ENCODE peak calls at places on chromosomes 7 and 10, in four cellular contexts. One of them, this sample, is unnamed.

GRCh38 chr7:80294321-80294720 is 159.7 kb downstream of the GNAI1 start:
- DNase-seq in left ventricle myocardium inferior: no peak
- DNase-seq in breast epithelium: no peak
- DNase-seq in MM.1S: no peak
- DNase-seq in this sample: no peak

GRCh38 chr7:91683823-91684222 is 196.7 kb downstream of the MTERF1 start:
- DNase-seq in left ventricle myocardium inferior: no peak
- DNase-seq in MM.1S: no peak
- DNase-seq in breast epithelium: no peak
- DNase-seq in this sample: no peak

GRCh38 chr10:114441107-114441506 is 36.8 kb upstream of the AFAP1L2 start:
- DNase-seq in breast epithelium: no peak
- DNase-seq in MM.1S: no peak
- DNase-seq in left ventricle myocardium inferior: no peak
- DNase-seq in this sample: no peak

GRCh38 chr10:43055991-43056567 is 20.8 kb upstream of the RET start:
- DNase-seq in MM.1S: no peak
- DNase-seq in breast epithelium: no peak
- DNase-seq in left ventricle myocardium inferior: peak
- DNase-seq in this sample: peak

GRCh38 chr10:47340613-47341170 is 7.5 kb upstream of the RBP3 start:
- DNase-seq in breast epithelium: no peak
- DNase-seq in MM.1S: peak
- DNase-seq in left ventricle myocardium inferior: peak
- DNase-seq in this sample: peak

GRCh38 chr7:88167223-88167622 is 52.6 kb downstream of the SRI start:
- DNase-seq in MM.1S: no peak
- DNase-seq in left ventricle myocardium inferior: no peak
- DNase-seq in breast epithelium: no peak
- DNase-seq in this sample: no peak

GRCh38 chr7:129556607-129557120 is 54.3 kb downstream of the SMKR1 start:
- DNase-seq in left ventricle myocardium inferior: no peak
- DNase-seq in MM.1S: no peak
- DNase-seq in breast epithelium: no peak
- DNase-seq in this sample: no peak

GRCh38 chr7:39453743-39454355 is 112.4 kb upstream of the YAE1 start:
- DNase-seq in left ventricle myocardium inferior: no peak
- DNase-seq in MM.1S: peak
- DNase-seq in breast epithelium: no peak
- DNase-seq in this sample: no peak

GRCh38 chr10:49539320-49539885 is 482 bp upstream of the ERCC6 start:
- DNase-seq in breast epithelium: peak
- DNase-seq in left ventricle myocardium inferior: peak
- DNase-seq in MM.1S: peak
- DNase-seq in this sample: no peak

GRCh38 chr7:151088856-151089699 is 2.8 kb downstream of the AGAP3 start:
- DNase-seq in breast epithelium: peak
- DNase-seq in MM.1S: no peak
- DNase-seq in left ventricle myocardium inferior: peak
- DNase-seq in this sample: peak

GRCh38 chr7:83347836-83348482 is 185.3 kb upstream of the PCLO start:
- DNase-seq in left ventricle myocardium inferior: no peak
- DNase-seq in MM.1S: no peak
- DNase-seq in breast epithelium: no peak
- DNase-seq in this sample: no peak

GRCh38 chr10:124450010-124450782 is at the start of gene NKX1-2:
- DNase-seq in MM.1S: no peak
- DNase-seq in left ventricle myocardium inferior: no peak
- DNase-seq in breast epithelium: no peak
- DNase-seq in this sample: no peak

GRCh38 chr10:103554488-103555320 is 61.2 kb downstream of the NEURL1 start:
- DNase-seq in MM.1S: peak
- DNase-seq in breast epithelium: no peak
- DNase-seq in left ventricle myocardium inferior: peak
- DNase-seq in this sample: no peak

GRCh38 chr7:131105294-131105802 is 222.3 kb upstream of the MKLN1 start:
- DNase-seq in MM.1S: no peak
- DNase-seq in breast epithelium: peak
- DNase-seq in left ventricle myocardium inferior: no peak
- DNase-seq in this sample: no peak

GRCh38 chr10:2279666-2280065 is 542.3 kb upstream of the ADARB2 start:
- DNase-seq in left ventricle myocardium inferior: no peak
- DNase-seq in breast epithelium: no peak
- DNase-seq in MM.1S: no peak
- DNase-seq in this sample: no peak

GRCh38 chr7:121620953-121621606 is 225.0 kb upstream of the FAM3C start:
- DNase-seq in breast epithelium: no peak
- DNase-seq in left ventricle myocardium inferior: no peak
- DNase-seq in MM.1S: no peak
- DNase-seq in this sample: no peak

GRCh38 chr7:43108255-43109011 is 4.0 kb upstream of the HECW1 start:
- DNase-seq in MM.1S: peak
- DNase-seq in left ventricle myocardium inferior: peak
- DNase-seq in breast epithelium: peak
- DNase-seq in this sample: peak

GRCh38 chr7:35015346-35015859 is 21.9 kb downstream of the DPY19L1 start:
- DNase-seq in MM.1S: no peak
- DNase-seq in left ventricle myocardium inferior: no peak
- DNase-seq in breast epithelium: no peak
- DNase-seq in this sample: no peak

GRCh38 chr7:166370-167060 is 25.9 kb upstream of the FAM20C start:
- DNase-seq in MM.1S: no peak
- DNase-seq in left ventricle myocardium inferior: no peak
- DNase-seq in breast epithelium: no peak
- DNase-seq in this sample: no peak

GRCh38 chr7:111763221-111763791 is 201.0 kb upstream of the IMMP2L start:
- DNase-seq in breast epithelium: no peak
- DNase-seq in left ventricle myocardium inferior: no peak
- DNase-seq in MM.1S: peak
- DNase-seq in this sample: no peak

GRCh38 chr7:99173787-99174186 is 29.9 kb upstream of the SMURF1 start:
- DNase-seq in MM.1S: no peak
- DNase-seq in breast epithelium: no peak
- DNase-seq in left ventricle myocardium inferior: no peak
- DNase-seq in this sample: no peak
- H3K27ac ChIP-seq in MM.1S: no peak
- H3K27ac ChIP-seq in breast epithelium: no peak
- H3K27ac ChIP-seq in left ventricle myocardium inferior: no peak
- H3K27ac ChIP-seq in this sample: no peak

GRCh38 chr10:115659616-115660015 is 566.5 kb downstream of the ATRNL1 start:
- DNase-seq in breast epithelium: no peak
- DNase-seq in left ventricle myocardium inferior: no peak
- DNase-seq in MM.1S: no peak
- DNase-seq in this sample: no peak
- H3K4me3 ChIP-seq in breast epithelium: no peak
- H3K4me3 ChIP-seq in left ventricle myocardium inferior: no peak
- H3K4me3 ChIP-seq in MM.1S: no peak
- H3K4me3 ChIP-seq in this sample: no peak

DNA sequence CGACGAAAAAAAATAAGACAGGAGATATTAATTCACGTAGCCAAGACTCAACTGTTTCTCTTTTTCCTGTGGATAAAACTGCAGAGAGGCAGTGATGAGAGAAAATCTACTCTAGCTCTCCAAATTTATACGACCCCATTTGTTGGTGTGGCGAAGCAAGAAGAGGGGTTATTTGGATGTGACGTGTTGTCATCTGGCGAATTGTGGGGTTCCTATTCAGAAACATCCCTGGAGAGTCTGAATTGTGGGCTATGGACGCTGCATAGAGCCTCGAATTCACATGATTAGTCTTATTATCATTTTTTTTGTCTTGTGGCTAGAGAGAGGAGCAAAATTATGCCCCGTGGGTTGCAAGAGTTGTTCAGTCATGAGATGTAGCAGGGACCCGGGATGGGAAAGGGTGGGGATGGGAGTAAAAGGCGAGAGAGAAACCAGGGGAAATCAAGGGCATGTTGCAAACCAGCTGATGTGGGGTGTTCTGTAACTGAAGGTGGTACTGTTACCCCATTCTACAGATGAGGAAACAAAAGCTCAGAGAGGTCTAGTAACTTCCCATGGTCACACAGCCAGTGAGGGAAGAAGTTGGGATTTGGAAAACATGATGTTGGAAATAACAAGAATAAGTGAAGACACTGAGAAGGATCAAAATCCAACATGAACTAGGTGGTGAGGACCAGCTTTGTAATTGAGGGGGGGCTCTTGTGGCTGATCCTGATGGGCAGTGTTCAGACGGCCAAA is 69.2 kb upstream of the SFMBT2 start:
- DNase-seq in left ventricle myocardium inferior: no peak
- DNase-seq in MM.1S: no peak
- DNase-seq in breast epithelium: no peak
- DNase-seq in this sample: no peak
- H3K27ac ChIP-seq in left ventricle myocardium inferior: no peak
- H3K27ac ChIP-seq in MM.1S: peak
- H3K27ac ChIP-seq in breast epithelium: no peak
- H3K27ac ChIP-seq in this sample: no peak

GRCh38 chr7:116859323-116859722 is 3.1 kb upstream of the CAPZA2 start:
- DNase-seq in MM.1S: no peak
- DNase-seq in left ventricle myocardium inferior: no peak
- DNase-seq in breast epithelium: no peak
- DNase-seq in this sample: no peak

GRCh38 chr7:116864084-116864483 is 1.7 kb downstream of the CAPZA2 start:
- DNase-seq in left ventricle myocardium inferior: no peak
- DNase-seq in breast epithelium: no peak
- DNase-seq in MM.1S: no peak
- DNase-seq in this sample: no peak

GRCh38 chr7:116862234-116863167 is at the start of gene CAPZA2:
- DNase-seq in MM.1S: peak
- DNase-seq in left ventricle myocardium inferior: peak
- DNase-seq in breast epithelium: peak
- DNase-seq in this sample: peak

GRCh38 chr7:116863168-116863670 is 832 bp downstream of the CAPZA2 start:
- DNase-seq in MM.1S: no peak
- DNase-seq in breast epithelium: no peak
- DNase-seq in left ventricle myocardium inferior: peak
- DNase-seq in this sample: no peak

DNA sequence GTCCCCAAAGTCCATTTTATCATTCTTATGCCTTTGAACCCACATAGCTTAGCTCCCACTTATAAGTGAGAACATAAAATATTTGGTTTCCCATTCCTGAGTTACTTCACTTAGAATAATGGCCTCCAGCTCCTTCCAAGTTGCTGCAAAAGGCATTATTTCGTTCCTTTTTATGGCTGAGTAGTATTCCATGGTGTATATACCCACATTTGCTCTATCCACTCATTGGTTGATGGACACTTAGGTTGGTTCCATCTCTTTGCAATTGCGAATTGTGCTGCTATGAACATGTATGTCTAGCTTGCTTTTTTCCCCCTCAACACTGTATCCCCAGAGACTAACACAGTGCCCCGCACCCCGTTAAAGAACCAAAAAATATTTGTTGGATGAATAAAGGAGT is 670 bp upstream of the CAPZA2 start:
- DNase-seq in MM.1S: no peak
- DNase-seq in breast epithelium: no peak
- DNase-seq in left ventricle myocardium inferior: no peak
- DNase-seq in this sample: no peak
- H3K4me3 ChIP-seq in MM.1S: peak
- H3K4me3 ChIP-seq in breast epithelium: no peak
- H3K4me3 ChIP-seq in left ventricle myocardium inferior: peak
- H3K4me3 ChIP-seq in this sample: no peak

GRCh38 chr10:69752491-69752890 is 49.2 kb upstream of the COL13A1 start:
- DNase-seq in MM.1S: no peak
- DNase-seq in left ventricle myocardium inferior: no peak
- DNase-seq in breast epithelium: no peak
- DNase-seq in this sample: no peak
- H3K27ac ChIP-seq in MM.1S: no peak
- H3K27ac ChIP-seq in left ventricle myocardium inferior: no peak
- H3K27ac ChIP-seq in breast epithelium: no peak
- H3K27ac ChIP-seq in this sample: no peak

GRCh38 chr10:59628456-59628855 is 81.2 kb downstream of the SLC16A9 start:
- DNase-seq in left ventricle myocardium inferior: no peak
- DNase-seq in breast epithelium: no peak
- DNase-seq in MM.1S: no peak
- DNase-seq in this sample: no peak
- H3K4me3 ChIP-seq in left ventricle myocardium inferior: no peak
- H3K4me3 ChIP-seq in breast epithelium: no peak
- H3K4me3 ChIP-seq in MM.1S: no peak
- H3K4me3 ChIP-seq in this sample: no peak

DNA sequence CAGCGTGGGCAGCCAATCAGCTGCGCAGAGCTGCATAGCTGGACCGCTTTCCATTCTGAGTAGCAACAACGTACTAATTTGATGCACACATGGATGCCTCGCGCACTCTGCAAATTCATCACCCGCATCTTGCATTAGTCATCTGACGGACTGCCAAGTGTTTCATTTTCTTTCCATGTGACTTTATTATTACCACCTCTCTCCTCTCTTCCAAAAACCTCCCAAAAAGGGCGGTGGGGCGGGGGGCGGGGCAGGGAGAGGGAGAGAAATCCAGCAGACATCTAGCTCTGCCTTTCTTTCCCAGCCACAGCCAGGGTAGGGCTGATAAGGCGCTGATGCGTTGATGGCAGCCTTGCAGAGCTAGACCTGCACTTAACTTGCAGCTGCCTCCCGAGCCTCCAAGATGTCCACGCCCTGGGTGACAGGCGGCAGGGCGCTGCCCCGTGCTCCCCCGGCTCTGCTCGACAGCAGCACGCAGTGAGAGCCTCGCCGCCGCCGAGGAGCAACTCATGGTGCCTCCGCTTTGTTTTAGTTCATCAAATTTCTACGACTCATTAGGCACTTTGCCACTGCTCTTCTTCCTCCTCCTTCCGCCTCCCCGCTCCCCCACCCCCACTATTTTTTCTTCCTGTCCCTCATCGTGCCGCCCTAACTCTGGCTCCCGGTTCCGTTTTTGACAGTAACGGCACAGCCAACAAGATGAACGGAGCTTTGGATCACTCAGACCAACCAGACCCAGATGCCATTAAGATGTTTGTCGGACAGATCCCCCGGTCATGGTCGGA is 147.3 kb downstream of the CELF2 start:
- DNase-seq in MM.1S: peak
- DNase-seq in left ventricle myocardium inferior: peak
- DNase-seq in breast epithelium: no peak
- DNase-seq in this sample: peak
- H3K27ac ChIP-seq in MM.1S: peak
- H3K27ac ChIP-seq in left ventricle myocardium inferior: peak
- H3K27ac ChIP-seq in breast epithelium: peak
- H3K27ac ChIP-seq in this sample: peak

GRCh38 chr10:62926407-62926806 is 110.2 kb upstream of the EGR2 start:
- DNase-seq in breast epithelium: no peak
- DNase-seq in MM.1S: no peak
- DNase-seq in left ventricle myocardium inferior: no peak
- DNase-seq in this sample: no peak

GRCh38 chr10:62919776-62920175 is 103.6 kb upstream of the EGR2 start:
- DNase-seq in MM.1S: no peak
- DNase-seq in left ventricle myocardium inferior: no peak
- DNase-seq in breast epithelium: no peak
- DNase-seq in this sample: no peak

GRCh38 chr10:62924344-62924748 is 108.2 kb upstream of the EGR2 start:
- DNase-seq in breast epithelium: no peak
- DNase-seq in MM.1S: no peak
- DNase-seq in left ventricle myocardium inferior: no peak
- DNase-seq in this sample: no peak
- H3K4me3 ChIP-seq in breast epithelium: no peak
- H3K4me3 ChIP-seq in MM.1S: no peak
- H3K4me3 ChIP-seq in left ventricle myocardium inferior: no peak
- H3K4me3 ChIP-seq in this sample: no peak

This sample was measured in ascending aorta.